ENCODE peak calls at places on chromosomes 3 and 15, in eight cellular contexts. T is Peyer's patch, S is neural crest cell, X is foreskin fibroblast, O is AG09319, V is fibroblast of lung, C is WERI-Rb-1, E is mesothelial cell of epicardium. P is an unnamed sample.
A peak's percentile ranks its signal among the peaks of the same experiment; 100 is the strongest.

GRCh38 chr15:64050281-64051092 is 4.2 kb upstream of the DAPK2 start:
- DNase-seq in T (no peak), S (no peak), X (no peak), O (no peak), V (no peak), C (no peak), E (no peak), P (no peak)

GRCh38 chr3:107065094-107065861 is 312.0 kb upstream of the CCDC54 start:
- DNase-seq in T (no peak), S (no peak), X (peak; percentile 31), O (no peak), V (no peak), C (no peak), E (no peak), P (no peak)

GRCh38 chr15:35374661-35375060 is 171.3 kb downstream of the DPH6 start:
- DNase-seq in T (no peak), S (no peak), X (no peak), O (no peak), V (no peak), C (no peak), E (no peak), P (no peak)

GRCh38 chr3:157913751-157914150 is 192.5 kb downstream of the SHOX2 start:
- DNase-seq in T (no peak), S (no peak), X (peak; percentile 84), O (peak; percentile 79), V (peak; percentile 75), C (no peak), E (no peak), P (no peak)

GRCh38 chr3:73707772-73708171 is 83.0 kb upstream of the PDZRN3 start:
- DNase-seq in T (no peak), S (no peak), X (peak; percentile 66), O (no peak), V (peak; percentile 52), C (no peak), E (no peak), P (no peak)

GRCh38 chr3:195905970-195906864 is 2.1 kb downstream of the TNK2 start:
- DNase-seq in T (no peak), S (no peak), X (peak; percentile 84), O (no peak), V (peak; percentile 78), C (no peak), E (no peak), P (peak; percentile 17)

GRCh38 chr3:102163039-102163817 is 271.6 kb upstream of the ZPLD1 start:
- DNase-seq in T (no peak), S (no peak), X (peak; percentile 78), O (no peak), V (peak; percentile 74), C (no peak), E (peak; percentile 57), P (no peak)

GRCh38 chr3:102718651-102719050 is 283.8 kb downstream of the ZPLD1 start:
- DNase-seq in T (no peak), S (no peak), X (no peak), O (no peak), V (no peak), C (no peak), E (no peak), P (no peak)

GRCh38 chr3:136396916-136397315 is 146.8 kb downstream of the PCCB start:
- DNase-seq in T (no peak), S (no peak), X (no peak), O (no peak), V (peak; percentile 29), C (no peak), E (no peak), P (no peak)

DNA sequence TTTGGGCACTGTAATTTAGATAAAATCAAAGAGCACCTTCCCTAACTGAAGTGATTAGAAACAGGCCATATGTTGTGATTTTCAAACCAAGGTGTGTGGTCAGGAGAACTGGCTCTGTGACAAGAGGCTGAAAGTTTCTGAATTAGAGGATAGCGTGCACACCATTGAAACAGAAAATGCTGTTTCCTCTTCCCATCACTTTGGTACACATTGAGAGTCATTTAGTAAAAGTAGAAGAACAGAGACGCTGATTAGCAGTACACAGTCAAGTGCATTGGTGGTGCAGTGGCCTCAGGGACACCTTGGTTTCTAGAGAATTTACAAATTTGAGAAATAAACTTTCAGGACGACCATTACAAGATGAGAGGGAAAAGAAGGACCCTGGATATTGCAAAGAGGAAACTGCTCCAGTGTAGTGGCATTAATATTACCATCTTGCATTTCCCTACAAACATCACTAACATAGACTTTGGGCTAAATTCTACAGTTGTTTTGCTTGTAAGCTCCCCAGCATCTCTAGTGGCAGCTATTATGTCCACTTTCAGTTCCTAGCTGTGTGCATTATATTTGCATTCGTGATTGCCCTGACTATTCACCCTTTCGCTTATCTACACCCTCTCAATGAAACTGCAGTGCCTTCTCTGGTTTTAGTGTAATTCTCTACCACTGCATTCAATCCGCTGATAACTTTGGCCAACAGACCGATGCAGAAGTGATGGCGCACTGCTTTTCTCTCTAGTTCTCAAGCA is 728.1 kb upstream of the GRM7 start:
- DNase-seq in T (no peak), S (no peak), X (no peak), O (no peak), V (no peak), C (no peak), E (no peak), P (peak; percentile 14)
- TF ChIP-seq CTCF in T (no peak), S (no peak), X (no peak), O (no peak), V (no peak), C (no peak), E (no peak), P (no peak)

GRCh38 chr3:124276863-124277515 is 285.1 kb upstream of the ROPN1 start:
- DNase-seq in T (no peak), S (no peak), X (no peak), O (no peak), V (no peak), C (no peak), E (no peak), P (no peak)

GRCh38 chr3:124283644-124284008 is 291.7 kb upstream of the ROPN1 start:
- DNase-seq in T (no peak), S (no peak), X (no peak), O (no peak), V (no peak), C (no peak), E (no peak), P (no peak)

GRCh38 chr3:124277516-124277890 is 285.6 kb upstream of the ROPN1 start:
- DNase-seq in T (no peak), S (no peak), X (no peak), O (no peak), V (no peak), C (no peak), E (no peak), P (no peak)

GRCh38 chr3:124282751-124283643 is 291.1 kb upstream of the ROPN1 start:
- DNase-seq in T (no peak), S (no peak), X (no peak), O (no peak), V (no peak), C (no peak), E (no peak), P (no peak)

GRCh38 chr3:124281453-124282316 is 289.8 kb upstream of the ROPN1 start:
- DNase-seq in T (no peak), S (no peak), X (peak; percentile 45), O (peak; percentile 8), V (peak; percentile 70), C (peak; percentile 21), E (no peak), P (peak; percentile 40)
- TF ChIP-seq CTCF in T (no peak), S (peak; percentile 62), X (peak; percentile 59), O (peak; percentile 70), V (peak; percentile 77), C (peak; percentile 66), E (no peak), P (peak; percentile 13)

GRCh38 chr3:124769462-124769861 is 39.2 kb downstream of the UMPS start:
- DNase-seq in T (no peak), S (no peak), X (no peak), O (no peak), V (no peak), C (no peak), E (no peak), P (no peak)

GRCh38 chr3:124768812-124769211 is 38.6 kb downstream of the UMPS start:
- DNase-seq in T (no peak), S (no peak), X (no peak), O (no peak), V (no peak), C (no peak), E (no peak), P (peak; percentile 68)

GRCh38 chr3:124767259-124767658 is 37.0 kb downstream of the UMPS start:
- DNase-seq in T (no peak), S (no peak), X (no peak), O (no peak), V (no peak), C (no peak), E (no peak), P (no peak)

GRCh38 chr3:124766113-124767095 is 36.2 kb downstream of the UMPS start:
- DNase-seq in T (no peak), S (no peak), X (no peak), O (no peak), V (no peak), C (no peak), E (no peak), P (no peak)

DNA sequence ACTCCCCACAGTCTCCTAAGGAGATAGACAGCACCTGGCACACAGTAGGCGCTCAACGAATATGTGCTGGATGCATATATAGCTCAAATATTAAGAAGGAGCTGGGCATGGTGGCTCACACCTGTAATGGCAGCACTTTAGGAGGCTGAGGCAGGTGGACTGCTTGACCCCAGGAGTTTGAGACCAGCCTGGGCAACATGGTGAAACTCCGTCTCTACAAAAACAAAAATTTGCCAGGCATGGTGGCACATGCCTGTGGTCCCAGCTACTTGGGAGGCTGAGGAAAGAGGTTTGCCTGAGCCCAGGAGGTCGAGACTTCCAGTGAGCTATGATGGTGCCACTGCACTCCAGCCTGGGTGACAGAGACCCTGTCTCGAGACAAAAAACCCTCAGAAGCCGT is 37.4 kb downstream of the UMPS start:
- DNase-seq in T (no peak), S (no peak), X (no peak), O (no peak), V (no peak), C (no peak), E (no peak), P (no peak)
- TF ChIP-seq CTCF in T (no peak), S (no peak), X (no peak), O (no peak), V (no peak), C (no peak), E (no peak), P (no peak)

DNA sequence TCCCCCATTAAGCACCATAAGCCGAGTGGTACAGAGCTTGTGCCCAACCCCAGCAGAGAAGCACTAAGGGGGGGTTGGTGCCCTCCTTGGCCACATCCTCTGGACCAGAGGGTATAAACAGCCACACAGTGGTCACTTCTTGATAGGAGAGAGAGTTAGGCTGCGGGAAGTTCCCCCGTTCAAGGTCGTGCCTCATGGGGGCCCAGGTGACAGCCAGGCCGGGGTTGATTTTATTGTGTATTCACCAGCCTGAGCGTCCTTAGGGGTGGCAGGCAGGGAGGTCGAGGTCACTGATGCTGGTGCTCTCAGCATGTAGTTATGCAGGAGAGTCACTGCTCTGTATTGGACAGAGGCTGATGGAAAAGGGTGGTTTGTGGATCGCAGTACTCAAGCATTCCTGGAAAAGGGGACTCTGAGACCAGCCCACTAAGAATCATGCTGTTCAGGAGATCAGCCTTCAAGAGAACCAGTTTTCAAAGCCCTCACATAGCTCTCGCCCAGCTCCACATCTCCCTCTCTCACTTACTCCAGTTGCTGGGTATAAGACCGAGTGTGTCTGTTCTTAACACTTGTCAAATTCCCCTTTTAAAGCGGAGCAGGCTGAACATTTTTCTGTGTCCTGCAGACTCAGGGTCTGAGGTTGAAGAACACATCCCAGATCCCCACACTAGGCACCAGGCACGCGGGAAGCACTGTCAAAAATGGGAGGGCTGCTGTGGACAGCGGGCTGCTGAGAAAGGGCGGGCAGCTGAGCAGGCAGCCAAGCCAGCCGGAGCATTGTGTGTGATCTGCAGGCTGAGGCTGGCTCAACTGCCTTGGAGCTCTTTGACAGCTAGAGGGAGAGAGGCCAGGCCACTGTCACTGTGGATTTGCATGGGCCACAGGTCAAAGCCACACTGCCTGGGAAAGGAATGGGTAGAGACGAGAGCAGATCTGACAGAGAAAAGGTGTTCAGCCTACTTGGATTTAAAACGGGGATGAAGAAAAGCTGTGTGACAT is 279.3 kb upstream of the LRRFIP2 start:
- DNase-seq in T (no peak), S (peak; percentile 53), X (peak; percentile 40), O (no peak), V (peak; percentile 16), C (peak; percentile 69), E (no peak), P (peak; percentile 29)
- TF ChIP-seq CTCF in T (no peak), S (peak; percentile 52), X (no peak), O (peak; percentile 2), V (peak; percentile 23), C (peak; percentile 66), E (no peak), P (no peak)